ENCODE peak calls at places on chromosomes 3 and 15, in four cellular contexts. O is WTC11, D is HEK293T, E is K562. G is an unnamed sample.

GRCh38 chr15:74863239-74864056 is 9.7 kb downstream of the SCAMP2 start:
- DNase-seq in E (no peak), D (no peak), O (no peak), G (no peak)

GRCh38 chr3:155363690-155364070 is 70.2 kb upstream of the STRIT1 start:
- DNase-seq in E (no peak), D (no peak), O (no peak), G (no peak)

GRCh38 chr15:92611995-92612745 is 43.4 kb downstream of the FAM174B start:
- DNase-seq in E (no peak), D (no peak), O (no peak), G (no peak)

GRCh38 chr3:170469151-170470062 is 50.7 kb downstream of the CLDN11 start:
- DNase-seq in O (no peak), D (no peak), E (no peak), G (no peak)

GRCh38 chr15:52283281-52283680 is 12.3 kb downstream of the MYO5C start:
- DNase-seq in D (no peak), E (no peak), O (no peak), G (no peak)

GRCh38 chr3:24264748-24265158 is 229.9 kb downstream of the THRB start:
- DNase-seq in E (peak; percentile 74), O (no peak), D (peak; percentile 47), G (peak; percentile 53)

GRCh38 chr3:120182613-120183524 is 88.6 kb upstream of the GSK3B start:
- DNase-seq in O (no peak), E (peak; percentile 9), D (no peak), G (no peak)

GRCh38 chr3:181302960-181303359 is 313.4 kb upstream of the DNAJC19 start:
- DNase-seq in E (no peak), O (no peak), D (no peak), G (no peak)

GRCh38 chr3:130259170-130259874 is 86.2 kb upstream of the COL6A5 start:
- DNase-seq in E (no peak), O (no peak), D (no peak), G (no peak)

GRCh38 chr15:80581976-80582375 is 113.1 kb upstream of the ABHD17C start:
- DNase-seq in D (no peak), E (no peak), O (no peak), G (peak; percentile 27)

GRCh38 chr3:55690746-55691540 is 203.8 kb upstream of the WNT5A start:
- DNase-seq in D (peak; percentile 36), O (peak; percentile 53), E (no peak), G (no peak)

GRCh38 chr3:21920431-21920830 is 169.4 kb upstream of the ZNF385D start:
- DNase-seq in D (no peak), E (no peak), O (no peak), G (no peak)

GRCh38 chr3:44962606-44963393 is 13.2 kb downstream of the ZDHHC3 start:
- DNase-seq in D (no peak), E (no peak), O (no peak), G (no peak)

GRCh38 chr15:80162059-80162554 is 9.3 kb downstream of the FAH start:
- DNase-seq in D (no peak), O (no peak), E (no peak), G (peak; percentile 54)

GRCh38 chr3:139472380-139473010 is 3.8 kb downstream of the RBP2 start:
- DNase-seq in D (no peak), O (no peak), E (no peak), G (no peak)

GRCh38 chr3:62962656-62963055 is 87.4 kb upstream of the CADPS start:
- DNase-seq in D (no peak), O (no peak), E (no peak), G (no peak)

GRCh38 chr3:9550999-9551398 is 2.6 kb downstream of the LHFPL4 start:
- DNase-seq in D (no peak), O (no peak), E (no peak), G (no peak)

GRCh38 chr15:77021803-77022381 is 27.0 kb downstream of the PSTPIP1 start:
- DNase-seq in D (no peak), O (no peak), E (no peak), G (no peak)

GRCh38 chr3:188975612-188976314 is 196.0 kb upstream of the TPRG1 start:
- DNase-seq in E (no peak), D (no peak), O (no peak), G (no peak)

GRCh38 chr3:126828306-126828705 is 124.3 kb downstream of the CHCHD6 start:
- DNase-seq in O (no peak), D (no peak), E (no peak), G (no peak)

GRCh38 chr15:39235084-39235795 is 345.6 kb upstream of the THBS1 start:
- DNase-seq in E (no peak), O (no peak), D (no peak), G (no peak)

GRCh38 chr3:148833223-148833622 is 5.6 kb downstream of the CPB1 start:
- DNase-seq in E (no peak), O (no peak), D (no peak), G (no peak)

GRCh38 chr3:12287727-12288465 is 974 bp upstream of the PPARG start:
- DNase-seq in D (peak; percentile 62), O (peak; percentile 46), E (no peak), G (no peak)

GRCh38 chr15:48644498-48644826 is 1.0 kb downstream of the FBN1 start:
- DNase-seq in D (no peak), E (no peak), O (no peak), G (no peak)

GRCh38 chr3:16289144-16289889 is 24.3 kb downstream of the OXNAD1 start:
- DNase-seq in O (no peak), E (no peak), D (no peak), G (no peak)

GRCh38 chr15:60720493-60721231 is 241.7 kb upstream of the ICE2 start:
- DNase-seq in D (no peak), E (no peak), O (no peak), G (no peak)

GRCh38 chr3:127307918-127308317 is 20.1 kb upstream of the PRR20G start:
- DNase-seq in O (no peak), D (no peak), E (no peak), G (no peak)

GRCh38 chr3:55481067-55481917 is 5.8 kb downstream of the WNT5A start:
- DNase-seq in D (no peak), O (peak; percentile 34), E (no peak), G (no peak)

GRCh38 chr15:73965094-73965729 is 26.9 kb downstream of the STOML1 start:
- DNase-seq in D (peak; percentile 28), E (no peak), O (peak; percentile 56), G (no peak)

GRCh38 chr15:80662756-80663553 is 32.2 kb upstream of the ABHD17C start:
- DNase-seq in D (no peak), O (no peak), E (no peak), G (no peak)

GRCh38 chr3:17478673-17479072 is 263.8 kb downstream of the TBC1D5 start:
- DNase-seq in D (no peak), O (no peak), E (no peak), G (peak; percentile 9)

GRCh38 chr15:72538931-72539330 is 64.8 kb downstream of the ARIH1 start:
- DNase-seq in E (no peak), D (no peak), O (no peak), G (no peak)

GRCh38 chr15:72532991-72533601 is 59.0 kb downstream of the ARIH1 start:
- DNase-seq in D (no peak), E (peak; percentile 26), O (peak; percentile 52), G (peak; percentile 12)

GRCh38 chr15:72535911-72536310 is 61.8 kb downstream of the ARIH1 start:
- DNase-seq in D (no peak), O (no peak), E (no peak), G (no peak)

GRCh38 chr15:72536506-72536905 is 62.4 kb downstream of the ARIH1 start:
- DNase-seq in E (no peak), D (no peak), O (no peak), G (no peak)

GRCh38 chr15:72534522-72534921 is 60.4 kb downstream of the ARIH1 start:
- DNase-seq in E (no peak), D (no peak), O (no peak), G (no peak)
- TF ChIP-seq ELF4 in E (no peak), D (no peak), O (no peak), G (no peak)

GRCh38 chr3:49013738-49014660 is 4.4 kb downstream of the DALRD3 start:
- DNase-seq in D (peak; percentile 50), E (peak; percentile 68), O (peak; percentile 85), G (peak; percentile 59)
- TF ChIP-seq ELF4 in D (no peak), E (no peak), O (no peak), G (no peak)

DNA sequence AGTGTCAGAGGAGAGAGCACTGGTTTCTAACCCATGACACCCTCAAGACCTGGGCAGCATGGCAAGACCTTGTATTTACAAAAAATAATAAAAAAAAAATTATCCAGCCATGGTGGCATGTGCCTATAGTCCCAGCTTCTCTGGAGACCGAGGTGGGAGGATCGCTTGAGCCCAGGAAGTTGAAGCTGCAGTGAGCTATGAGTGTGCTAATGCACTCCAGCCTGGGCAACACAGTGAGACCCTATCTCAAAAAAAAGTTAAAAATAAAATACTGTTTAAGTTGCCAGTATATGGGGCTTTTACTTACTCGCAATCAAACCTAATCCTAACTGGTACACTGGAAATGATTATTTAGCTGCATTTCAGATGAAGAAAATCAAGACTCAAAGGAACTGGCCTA is 20.2 kb downstream of the ILDR1 start:
- DNase-seq in O (no peak), E (no peak), D (no peak), G (no peak)
- TF ChIP-seq ELF4 in O (no peak), E (no peak), D (no peak), G (no peak)

GRCh38 chr15:19943515-19943914 is 598.1 kb downstream of the GOLGA6L6 start:
- DNase-seq in E (no peak), O (no peak), D (no peak), G (no peak)

GRCh38 chr15:19944261-19944888 is 597.2 kb downstream of the GOLGA6L6 start:
- DNase-seq in D (no peak), O (no peak), E (no peak), G (no peak)
- TF ChIP-seq ELF4 in D (no peak), O (no peak), E (no peak), G (no peak)

GRCh38 chr3:4425707-4426106 is 41.4 kb downstream of the SUMF1 start:
- DNase-seq in D (no peak), O (no peak), E (no peak), G (no peak)

GRCh38 chr3:4425055-4425454 is 42.0 kb downstream of the SUMF1 start:
- DNase-seq in D (no peak), E (no peak), O (no peak), G (no peak)

GRCh38 chr3:4429648-4430350 is 37.3 kb downstream of the SUMF1 start:
- DNase-seq in D (no peak), E (no peak), O (no peak), G (no peak)

GRCh38 chr3:4426261-4426781 is 40.7 kb downstream of the SUMF1 start:
- DNase-seq in D (no peak), E (no peak), O (no peak), G (no peak)

DNA sequence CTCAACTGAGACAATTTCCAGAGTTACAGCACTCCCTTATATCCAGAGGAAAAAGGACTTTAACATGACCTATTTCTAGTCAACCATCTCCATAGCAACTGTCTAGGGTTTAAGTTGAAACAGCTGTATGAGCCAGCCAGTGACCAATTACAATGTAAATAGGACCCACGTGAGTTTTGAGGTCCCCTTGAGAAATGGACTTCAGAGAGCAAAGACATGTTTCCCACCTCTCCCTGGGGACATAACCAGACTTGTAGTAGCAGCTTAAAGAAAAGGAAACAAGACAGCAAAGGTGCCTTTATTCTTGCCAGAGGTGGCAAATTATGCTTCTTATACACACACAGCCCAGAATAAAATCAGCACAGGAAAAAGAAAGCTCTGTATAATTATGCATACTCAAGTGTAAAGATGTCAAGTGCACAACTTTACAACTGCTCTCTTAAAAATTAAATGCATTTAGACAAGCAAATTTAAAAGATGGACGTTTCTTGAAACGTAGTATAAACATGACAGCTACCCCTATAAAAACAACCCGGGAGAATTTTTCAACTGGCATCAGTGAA is 40.2 kb downstream of the SUMF1 start:
- DNase-seq in O (no peak), D (peak; percentile 9), E (peak; percentile 49), G (peak; percentile 89)
- TF ChIP-seq ELF4 in O (no peak), D (no peak), E (no peak), G (no peak)